ENCODE peak calls at places on chromosomes 6 and 20, in seven cellular contexts. One of them, this sample, is unnamed.

GRCh38 chr6:76166297-76166696 is 93.8 kb upstream of the IMPG1 start:
- DNase-seq in testis: no peak
- DNase-seq in tibial nerve: no peak
- DNase-seq in lower lobe of right lung: no peak
- DNase-seq in cardiac muscle cell: no peak
- DNase-seq in Peyer's patch: no peak
- DNase-seq in HCT116: no peak
- DNase-seq in this sample: no peak

GRCh38 chr6:103344554-103345163 is 1515.1 kb downstream of the HACE1 start:
- DNase-seq in testis: no peak
- DNase-seq in HCT116: no peak
- DNase-seq in tibial nerve: no peak
- DNase-seq in lower lobe of right lung: no peak
- DNase-seq in Peyer's patch: no peak
- DNase-seq in cardiac muscle cell: no peak
- DNase-seq in this sample: no peak

GRCh38 chr20:44646641-44647274 is 4.7 kb downstream of the ADA start:
- DNase-seq in HCT116: no peak
- DNase-seq in lower lobe of right lung: no peak
- DNase-seq in tibial nerve: no peak
- DNase-seq in Peyer's patch: peak; percentile 74
- DNase-seq in testis: no peak
- DNase-seq in cardiac muscle cell: no peak
- DNase-seq in this sample: no peak

GRCh38 chr6:72653032-72653431 is 31.2 kb downstream of the KCNQ5 start:
- DNase-seq in HCT116: no peak
- DNase-seq in lower lobe of right lung: no peak
- DNase-seq in cardiac muscle cell: no peak
- DNase-seq in Peyer's patch: no peak
- DNase-seq in tibial nerve: no peak
- DNase-seq in testis: no peak
- DNase-seq in this sample: no peak

GRCh38 chr20:24993337-24994185 is 1.0 kb upstream of the APMAP start:
- DNase-seq in Peyer's patch: no peak
- DNase-seq in HCT116: no peak
- DNase-seq in lower lobe of right lung: no peak
- DNase-seq in cardiac muscle cell: no peak
- DNase-seq in tibial nerve: no peak
- DNase-seq in testis: no peak
- DNase-seq in this sample: peak; percentile 28

GRCh38 chr6:157570104-157570503 is 189.1 kb downstream of the ZDHHC14 start:
- DNase-seq in HCT116: no peak
- DNase-seq in lower lobe of right lung: no peak
- DNase-seq in testis: no peak
- DNase-seq in cardiac muscle cell: no peak
- DNase-seq in Peyer's patch: no peak
- DNase-seq in tibial nerve: no peak
- DNase-seq in this sample: no peak

GRCh38 chr6:71551798-71552197 is 263.2 kb downstream of the OGFRL1 start:
- DNase-seq in HCT116: no peak
- DNase-seq in Peyer's patch: no peak
- DNase-seq in testis: no peak
- DNase-seq in tibial nerve: no peak
- DNase-seq in lower lobe of right lung: no peak
- DNase-seq in cardiac muscle cell: no peak
- DNase-seq in this sample: no peak

GRCh38 chr6:14695579-14695978 is 550.3 kb upstream of the JARID2 start:
- DNase-seq in testis: no peak
- DNase-seq in Peyer's patch: no peak
- DNase-seq in HCT116: no peak
- DNase-seq in cardiac muscle cell: no peak
- DNase-seq in lower lobe of right lung: no peak
- DNase-seq in tibial nerve: no peak
- DNase-seq in this sample: no peak

GRCh38 chr20:58623579-58624473 is 27.3 kb upstream of the STX16 start:
- DNase-seq in testis: no peak
- DNase-seq in lower lobe of right lung: no peak
- DNase-seq in HCT116: peak; percentile 75
- DNase-seq in tibial nerve: no peak
- DNase-seq in Peyer's patch: no peak
- DNase-seq in cardiac muscle cell: no peak
- DNase-seq in this sample: no peak

DNA sequence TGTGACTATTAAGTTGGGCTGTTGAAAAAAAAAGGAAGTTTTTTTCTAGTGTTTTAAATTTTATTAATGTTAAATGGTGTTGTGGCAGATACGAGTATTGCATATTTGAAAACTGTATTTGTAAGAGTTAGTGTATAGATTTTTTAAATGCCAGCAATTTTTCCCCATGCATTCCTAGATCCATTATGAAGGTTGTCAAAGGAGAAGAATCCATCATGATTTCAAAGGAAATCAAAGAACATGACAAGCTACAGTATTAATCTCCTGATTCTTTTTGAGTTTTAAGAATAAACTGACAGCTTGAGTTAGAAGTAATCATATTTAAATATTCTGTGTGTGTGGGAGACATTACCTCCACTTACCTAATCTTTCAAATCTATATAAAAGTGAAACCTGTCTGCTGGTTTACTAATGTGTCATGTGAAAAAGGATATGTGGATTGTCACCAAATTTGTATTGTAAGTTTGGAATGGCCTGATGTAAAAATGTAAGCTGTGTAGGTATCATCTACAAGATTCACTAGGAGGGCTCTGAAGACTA is 111.0 kb upstream of the HS3ST5 start:
- DNase-seq in Peyer's patch: no peak
- DNase-seq in cardiac muscle cell: no peak
- DNase-seq in testis: no peak
- DNase-seq in lower lobe of right lung: no peak
- DNase-seq in HCT116: no peak
- DNase-seq in tibial nerve: no peak
- DNase-seq in this sample: no peak
- TF ChIP-seq CTCF in Peyer's patch: no peak
- TF ChIP-seq CTCF in cardiac muscle cell: no peak
- TF ChIP-seq CTCF in testis: no peak
- TF ChIP-seq CTCF in lower lobe of right lung: no peak
- TF ChIP-seq CTCF in HCT116: no peak
- TF ChIP-seq CTCF in tibial nerve: no peak
- TF ChIP-seq CTCF in this sample: no peak

DNA sequence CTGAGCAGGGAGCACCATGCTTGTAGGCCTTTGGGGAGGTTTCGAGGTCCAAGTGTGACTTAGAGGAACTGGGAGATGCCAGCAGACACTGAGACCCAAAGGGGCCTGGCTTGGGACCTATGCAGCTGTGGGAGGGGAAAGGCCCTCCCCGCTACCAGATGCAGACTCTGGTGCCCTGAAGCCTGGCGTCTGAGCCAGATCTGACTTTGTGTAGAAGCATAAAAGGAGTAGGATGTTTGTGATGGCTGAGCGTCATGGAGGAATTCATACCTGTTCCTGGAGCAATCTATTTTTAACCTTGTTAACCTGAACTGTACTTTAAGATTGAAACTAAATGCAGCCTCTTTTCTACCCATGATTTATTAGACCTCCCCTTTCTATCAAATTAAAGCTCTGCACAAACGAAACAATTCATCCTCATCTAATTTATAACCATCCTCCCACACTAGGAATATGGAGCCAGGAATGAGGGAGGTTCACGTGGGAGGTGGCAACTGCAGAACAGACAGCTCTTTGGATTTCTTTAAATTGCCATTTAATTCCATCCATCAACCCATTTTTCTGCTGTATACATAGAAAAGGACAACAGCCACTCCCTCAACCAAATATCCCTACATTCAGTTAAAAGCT is 172.6 kb upstream of the AGPAT4 start:
- DNase-seq in HCT116: no peak
- DNase-seq in Peyer's patch: no peak
- DNase-seq in cardiac muscle cell: no peak
- DNase-seq in lower lobe of right lung: no peak
- DNase-seq in tibial nerve: no peak
- DNase-seq in testis: no peak
- DNase-seq in this sample: no peak
- H3K27ac ChIP-seq in HCT116: no peak overlapping the region
- H3K27ac ChIP-seq in Peyer's patch: no peak overlapping the region
- H3K27ac ChIP-seq in cardiac muscle cell: no peak overlapping the region
- H3K27ac ChIP-seq in lower lobe of right lung: no peak overlapping the region
- H3K27ac ChIP-seq in tibial nerve: peak overlapping the region; percentile 57
- H3K27ac ChIP-seq in testis: no peak overlapping the region
- H3K27ac ChIP-seq in this sample: no peak overlapping the region

DNA sequence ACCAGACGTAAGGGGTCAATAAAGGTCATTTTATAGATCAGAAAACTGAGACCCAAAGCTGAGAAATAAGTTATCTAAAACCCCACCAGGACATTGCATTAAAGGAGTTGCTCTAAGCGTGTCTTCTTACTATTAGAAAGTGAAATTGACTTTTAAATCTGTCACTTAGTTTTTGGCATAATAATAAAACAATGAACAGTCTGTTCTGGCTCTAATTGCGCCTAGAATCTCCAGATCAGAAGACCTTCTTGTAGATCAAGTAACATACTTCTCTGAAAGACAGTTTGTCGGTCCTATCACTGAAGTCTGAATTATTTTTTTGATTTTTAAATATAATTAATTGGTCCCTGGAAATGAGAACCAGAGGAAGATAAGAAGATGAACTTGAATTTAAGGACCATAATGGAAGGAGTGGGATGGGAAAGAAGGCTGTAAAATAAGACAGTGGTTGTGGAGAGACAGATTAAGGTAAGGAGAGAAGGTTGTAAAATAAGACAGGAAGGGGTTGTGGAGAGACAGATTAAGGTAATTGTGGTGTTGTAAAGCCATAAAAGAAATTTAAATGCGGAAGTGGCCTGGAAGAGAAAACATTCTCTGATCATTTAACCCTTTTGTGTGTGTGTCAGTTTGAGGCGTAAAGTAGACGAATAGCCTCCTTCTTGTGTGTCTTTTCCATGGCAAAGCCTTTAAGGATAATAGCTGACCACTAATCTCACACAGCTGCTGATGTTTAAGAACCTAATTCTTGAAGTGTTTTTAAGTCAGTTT is 20.0 kb downstream of the TOP1 start:
- DNase-seq in cardiac muscle cell: no peak
- DNase-seq in HCT116: no peak
- DNase-seq in tibial nerve: no peak
- DNase-seq in lower lobe of right lung: no peak
- DNase-seq in testis: no peak
- DNase-seq in Peyer's patch: no peak
- DNase-seq in this sample: no peak
- H3K4me3 ChIP-seq in cardiac muscle cell: no peak overlapping the region
- H3K4me3 ChIP-seq in HCT116: no peak overlapping the region
- H3K4me3 ChIP-seq in tibial nerve: peak overlapping the region; percentile 25
- H3K4me3 ChIP-seq in lower lobe of right lung: peak overlapping the region; percentile 40
- H3K4me3 ChIP-seq in testis: no peak overlapping the region
- H3K4me3 ChIP-seq in Peyer's patch: no peak overlapping the region
- H3K4me3 ChIP-seq in this sample: peak overlapping the region; percentile 38

GRCh38 chr6:56772737-56773184 is 130.1 kb upstream of the DST start:
- DNase-seq in Peyer's patch: no peak
- DNase-seq in HCT116: no peak
- DNase-seq in tibial nerve: no peak
- DNase-seq in cardiac muscle cell: no peak
- DNase-seq in lower lobe of right lung: no peak
- DNase-seq in testis: no peak
- DNase-seq in this sample: peak; percentile 82
- TF ChIP-seq CTCF in Peyer's patch: no peak
- TF ChIP-seq CTCF in HCT116: no peak
- TF ChIP-seq CTCF in tibial nerve: no peak
- TF ChIP-seq CTCF in cardiac muscle cell: no peak
- TF ChIP-seq CTCF in lower lobe of right lung: no peak
- TF ChIP-seq CTCF in testis: no peak
- TF ChIP-seq CTCF in this sample: peak; percentile 9

DNA sequence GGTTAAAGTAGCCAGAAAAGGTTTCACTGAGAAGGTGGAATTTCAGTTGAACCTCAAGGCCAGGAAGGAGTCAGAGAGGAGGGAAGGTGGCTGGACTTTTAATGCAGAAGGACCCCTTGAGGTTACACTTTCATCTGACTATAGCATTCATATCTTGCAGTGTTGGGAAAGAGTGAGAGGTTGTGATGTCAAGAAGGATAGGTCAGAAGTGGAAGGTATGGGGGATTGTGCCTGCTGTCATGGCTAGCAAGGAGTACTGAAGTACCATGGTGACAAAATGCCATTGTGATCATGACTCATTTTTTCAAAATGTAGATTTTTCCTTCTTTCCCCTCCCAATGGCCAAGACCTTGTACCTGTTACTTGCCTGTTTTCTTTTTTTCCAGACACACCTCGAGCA is 5.2 kb upstream of the BACH2 start:
- DNase-seq in cardiac muscle cell: no peak
- DNase-seq in Peyer's patch: no peak
- DNase-seq in testis: no peak
- DNase-seq in HCT116: no peak
- DNase-seq in lower lobe of right lung: no peak
- DNase-seq in tibial nerve: no peak
- DNase-seq in this sample: no peak
- H3K27ac ChIP-seq in cardiac muscle cell: no peak overlapping the region
- H3K27ac ChIP-seq in Peyer's patch: no peak overlapping the region
- H3K27ac ChIP-seq in testis: no peak overlapping the region
- H3K27ac ChIP-seq in HCT116: no peak overlapping the region
- H3K27ac ChIP-seq in lower lobe of right lung: no peak overlapping the region
- H3K27ac ChIP-seq in tibial nerve: no peak overlapping the region
- H3K27ac ChIP-seq in this sample: no peak overlapping the region

This sample was measured in ascending aorta.